ENCODE peak calls at places on chromosomes 13 and 19, in five cellular contexts. V, F, Y, U and R are unnamed samples.

GRCh38 chr13:39684531-39685137 is 29.2 kb downstream of the COG6 start:
- DNase-seq in V (no peak), F (no peak), Y (no peak), U (no peak), R (no peak)

GRCh38 chr13:88651531-88651930 is 980.4 kb downstream of the SLITRK5 start:
- DNase-seq in V (no peak), F (no peak), Y (no peak), U (no peak), R (no peak)

GRCh38 chr13:114200673-114201005 is 21.6 kb downstream of the CFAP97D2 start:
- DNase-seq in V (no peak), F (no peak), Y (no peak), U (no peak), R (no peak)

GRCh38 chr13:60583911-60584753 is 187.1 kb downstream of the TDRD3 start:
- DNase-seq in V (peak), F (no peak), Y (no peak), U (no peak), R (no peak)

GRCh38 chr13:30194906-30195305 is 112.4 kb downstream of the KATNAL1 start:
- DNase-seq in V (no peak), F (no peak), Y (no peak), U (no peak), R (no peak)

GRCh38 chr19:11699931-11700794 is 38.6 kb downstream of the ZNF823 start:
- DNase-seq in V (peak), F (no peak), Y (peak), U (no peak), R (no peak)

GRCh38 chr19:3671680-3672574 is 28.3 kb downstream of the PIP5K1C start:
- DNase-seq in V (no peak), F (no peak), Y (no peak), U (no peak), R (no peak)

GRCh38 chr13:79735228-79735627 is 254.3 kb downstream of the NDFIP2 start:
- DNase-seq in V (no peak), F (no peak), Y (no peak), U (no peak), R (no peak)

GRCh38 chr19:1333789-1334188 is 48.1 kb downstream of the EFNA2 start:
- DNase-seq in V (no peak), F (no peak), Y (no peak), U (no peak), R (no peak)

GRCh38 chr19:6030214-6030507 is 52.2 kb upstream of the RANBP3 start:
- DNase-seq in V (peak), F (peak), Y (no peak), U (no peak), R (no peak)

GRCh38 chr13:19561585-19561984 is 253 bp upstream of the TPTE2 start:
- DNase-seq in V (no peak), F (no peak), Y (no peak), U (no peak), R (no peak)

GRCh38 chr13:46961719-46962118 is 64.9 kb upstream of the HTR2A start:
- DNase-seq in V (no peak), F (peak), Y (no peak), U (no peak), R (no peak)

GRCh38 chr13:26128676-26129075 is 76.9 kb upstream of the SHISA2 start:
- DNase-seq in V (no peak), F (no peak), Y (no peak), U (no peak), R (no peak)

GRCh38 chr19:2977001-2977685 is at the start of gene TLE6:
- DNase-seq in V (peak), F (peak), Y (peak), U (peak), R (peak)

DNA sequence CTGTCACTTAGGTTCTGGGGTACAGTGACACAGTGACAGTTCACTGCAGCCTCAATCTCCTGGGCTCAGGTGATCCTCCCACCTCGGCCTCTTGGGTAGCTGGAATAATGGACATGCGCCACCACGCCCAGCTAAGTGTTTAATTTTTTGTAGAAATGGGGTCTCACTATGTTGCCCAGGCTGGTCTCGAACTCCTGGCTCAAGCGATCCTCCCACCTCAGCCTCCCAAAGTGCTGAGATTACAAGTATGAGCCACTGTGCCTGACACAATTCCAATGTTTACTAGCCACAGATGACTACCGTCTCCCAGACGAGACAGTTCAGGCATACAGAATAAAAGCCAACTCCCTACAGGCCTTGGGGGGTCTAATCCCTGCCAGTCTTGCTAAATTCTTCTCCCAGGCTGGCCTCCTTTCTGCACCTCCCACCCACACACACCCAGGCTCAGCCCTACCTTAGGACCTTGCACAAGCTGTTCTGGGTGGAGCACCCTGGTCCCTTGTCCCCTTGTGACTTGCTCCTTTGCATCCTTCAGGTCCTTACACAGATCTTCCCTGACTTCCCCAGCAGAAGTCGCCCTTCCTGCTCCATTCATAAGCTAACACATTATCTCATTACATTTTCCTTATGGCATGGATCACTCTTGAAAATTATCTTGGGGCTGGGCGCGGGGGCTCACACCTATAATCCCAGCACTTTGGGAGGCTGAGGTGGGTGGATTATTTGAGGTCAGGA is 106.4 kb downstream of the INSR start:
- DNase-seq in V (no peak), F (no peak), Y (no peak), U (no peak), R (no peak)
- TF ChIP-seq CTCF in V (no peak), F (no peak), Y (no peak), U (no peak), R (no peak)

GRCh38 chr13:110322828-110323171 is 15.7 kb downstream of the COL4A2 start:
- DNase-seq in V (no peak), F (no peak), Y (no peak), U (no peak), R (no peak)

GRCh38 chr13:110322126-110322827 is 15.2 kb downstream of the COL4A2 start:
- DNase-seq in V (no peak), F (no peak), Y (no peak), U (no peak), R (no peak)

GRCh38 chr13:110323986-110324749 is 17.1 kb downstream of the COL4A2 start:
- DNase-seq in V (no peak), F (no peak), Y (no peak), U (no peak), R (no peak)

GRCh38 chr13:110320645-110321044 is 13.6 kb downstream of the COL4A2 start:
- DNase-seq in V (no peak), F (no peak), Y (no peak), U (no peak), R (no peak)

DNA sequence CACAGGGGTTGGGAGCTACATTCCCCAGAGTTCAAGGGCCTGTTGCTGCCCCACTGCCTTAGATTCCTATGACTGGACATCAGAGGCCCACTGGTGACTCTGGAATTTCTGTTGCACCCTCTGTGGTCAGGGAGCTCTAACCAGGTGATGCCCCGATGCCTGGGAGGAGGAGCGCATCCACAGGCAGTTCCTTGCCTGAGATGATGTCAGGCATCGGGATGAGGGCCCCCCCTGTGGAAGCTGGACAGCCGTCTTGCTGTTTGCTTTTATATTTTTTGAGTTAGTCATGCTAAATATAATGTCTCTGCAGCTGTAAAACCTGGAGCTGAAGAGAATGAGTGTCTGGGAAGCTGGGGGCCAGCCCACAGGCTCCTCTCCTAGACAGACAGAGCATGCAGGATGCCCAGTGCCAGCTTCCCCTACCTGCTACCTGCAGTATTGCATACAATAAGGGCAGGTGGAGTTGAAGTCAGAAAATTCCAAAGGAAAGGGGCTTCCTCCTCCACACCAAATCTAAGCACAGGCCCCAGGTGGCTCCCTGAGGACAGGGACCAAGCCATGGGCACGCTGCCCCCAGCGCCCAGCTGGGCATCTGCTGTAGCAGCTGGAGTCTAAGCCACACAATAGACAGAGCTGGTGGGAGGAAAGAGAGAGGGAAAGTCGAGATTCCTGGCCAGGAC is 16.2 kb downstream of the COL4A2 start:
- DNase-seq in V (no peak), F (no peak), Y (no peak), U (no peak), R (no peak)
- TF ChIP-seq CTCF in V (no peak), F (peak), Y (no peak), U (no peak), R (no peak)

DNA sequence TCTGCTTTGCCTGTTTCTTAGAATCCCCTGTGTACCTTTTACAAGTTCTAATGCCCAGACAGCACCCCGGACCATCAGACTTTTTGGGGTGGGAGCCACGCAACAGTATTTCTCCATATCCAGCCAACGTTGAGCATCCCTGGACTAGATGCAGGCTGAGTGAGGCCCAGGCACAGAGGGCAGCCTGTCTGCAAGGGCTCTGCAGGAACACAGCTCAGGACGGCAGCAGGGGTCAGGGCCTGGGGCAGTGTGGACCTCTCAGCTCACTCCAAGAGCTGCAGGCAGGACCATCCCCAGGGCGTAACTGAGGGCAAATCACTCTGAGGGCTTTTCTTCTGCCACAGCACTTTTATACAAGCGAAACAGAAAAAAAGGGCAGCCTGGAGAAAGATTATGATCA is 95.8 kb downstream of the DNAJC15 start:
- DNase-seq in V (no peak), F (no peak), Y (no peak), U (no peak), R (no peak)
- TF ChIP-seq CTCF in V (no peak), F (no peak), Y (no peak), U (no peak), R (no peak)

GRCh38 chr13:25069236-25069635 is 26.7 kb upstream of the PABPC3 start:
- DNase-seq in V (no peak), F (no peak), Y (no peak), U (no peak), R (no peak)

GRCh38 chr13:25067054-25067453 is 28.9 kb upstream of the PABPC3 start:
- DNase-seq in V (no peak), F (no peak), Y (no peak), U (no peak), R (no peak)

GRCh38 chr13:25068810-25069209 is 27.1 kb upstream of the PABPC3 start:
- DNase-seq in V (no peak), F (no peak), Y (no peak), U (no peak), R (no peak)

GRCh38 chr13:25064396-25064795 is 31.5 kb upstream of the PABPC3 start:
- DNase-seq in V (no peak), F (no peak), Y (no peak), U (no peak), R (no peak)

GRCh38 chr13:25065974-25066770 is 29.8 kb upstream of the PABPC3 start:
- DNase-seq in V (no peak), F (no peak), Y (no peak), U (no peak), R (no peak)
- TF ChIP-seq CTCF in V (no peak), F (no peak), Y (no peak), U (no peak), R (no peak)